ENCODE peak calls at places on chromosomes 11 and 22, in seven cellular contexts. Q is stimulated activated naive B cell treated with anti-CD40 and anti-IgM and Interleukin-4, amounts not matched to agents 10 μg/mL and 1 μg/mL and 100 μg/mL, for 72 hours; A is HCT116; U is aorta; R is PC-3; F is activated CD4-positive, alpha-beta T cell treated with anti-CD3 and anti-CD28 coated beads for 36 hours; T is activated T-cell treated with anti-CD3 and anti-CD28 coated beads, Interleukin-2, amount 50 U/mL, for 72 hours. I is an unnamed sample.

GRCh38 chr11:17550455-17551346 is 3.6 kb downstream of the OTOG start:
- ATAC-seq in T (peak), Q (no peak), A (no peak), U (no peak), F (peak), R (no peak), I (peak)

GRCh38 chr11:65078151-65078550 is 5.7 kb downstream of the CDCA5 start:
- ATAC-seq in Q (peak), T (peak), U (peak), A (peak), F (peak), R (peak), I (peak)

GRCh38 chr11:121551463-121551862 is 98.7 kb upstream of the SORL1-AS1 start:
- ATAC-seq in Q (no peak), R (no peak), A (no peak), U (no peak), T (no peak), F (no peak), I (peak)

GRCh38 chr11:71080239-71081097 is 171.9 kb downstream of the SHANK2 start:
- ATAC-seq in T (no peak), A (peak), R (peak), Q (peak), U (no peak), F (peak), I (peak)

GRCh38 chr22:24355574-24355973 is 71.8 kb upstream of the ADORA2A start:
- ATAC-seq in F (no peak), U (no peak), T (no peak), Q (no peak), A (no peak), R (no peak), I (no peak)

GRCh38 chr11:69368119-69368880 is 74.3 kb downstream of the MYEOV start:
- ATAC-seq in Q (no peak), A (peak), T (no peak), U (no peak), F (no peak), R (peak), I (no peak)

GRCh38 chr11:46914910-46915309 is 3.4 kb downstream of the LRP4 start:
- ATAC-seq in F (no peak), T (no peak), Q (no peak), A (no peak), U (no peak), R (no peak), I (no peak)

GRCh38 chr11:78370406-78371172 is 47.0 kb downstream of the GAB2 start:
- ATAC-seq in A (no peak), Q (no peak), R (peak), F (no peak), U (peak), T (no peak), I (no peak)

GRCh38 chr22:33210129-33210784 is 152.1 kb upstream of the SYN3 start:
- ATAC-seq in Q (peak), T (peak), R (peak), F (peak), U (peak), A (peak), I (no peak)

I was measured in activated T-helper 17 cell treated with anti-CD3 and anti-CD28 coated beads, Interleukin-2, amount 50 U/mL, for 72 hours.